ENCODE peak calls at places on chromosome 11, in nine cellular contexts. One of them, this sample, is unnamed.

GRCh38 chr11:74647404-74647803 is 55.0 kb downstream of the POLD3 start:
- DNase-seq in breast epithelium: no peak
- DNase-seq in NB4: no peak
- DNase-seq in uterus: no peak
- DNase-seq in transverse colon: no peak
- DNase-seq in tibial nerve: no peak
- DNase-seq in A549: no peak
- DNase-seq in body of pancreas: no peak
- DNase-seq in suprapubic skin: no peak
- DNase-seq in this sample: no peak

GRCh38 chr11:2277933-2278523 is 7.6 kb upstream of the ASCL2 start:
- DNase-seq in breast epithelium: peak; percentile 15
- DNase-seq in NB4: no peak
- DNase-seq in uterus: no peak
- DNase-seq in transverse colon: no peak
- DNase-seq in tibial nerve: no peak
- DNase-seq in A549: no peak
- DNase-seq in body of pancreas: no peak
- DNase-seq in suprapubic skin: no peak
- DNase-seq in this sample: no peak

GRCh38 chr11:47523491-47524199 is 29.3 kb downstream of the CELF1 start:
- DNase-seq in breast epithelium: no peak
- DNase-seq in NB4: peak; percentile 72
- DNase-seq in uterus: peak; percentile 78
- DNase-seq in transverse colon: no peak
- DNase-seq in tibial nerve: peak; percentile 24
- DNase-seq in A549: peak; percentile 43
- DNase-seq in body of pancreas: peak; percentile 28
- DNase-seq in suprapubic skin: no peak
- DNase-seq in this sample: no peak

GRCh38 chr11:73961321-73961720 is 10.5 kb downstream of the DNAJB13 start:
- DNase-seq in breast epithelium: no peak
- DNase-seq in NB4: no peak
- DNase-seq in uterus: no peak
- DNase-seq in transverse colon: no peak
- DNase-seq in tibial nerve: no peak
- DNase-seq in A549: no peak
- DNase-seq in body of pancreas: no peak
- DNase-seq in suprapubic skin: no peak
- DNase-seq in this sample: no peak

GRCh38 chr11:119202554-119202953 is 3.6 kb upstream of the CBL start:
- DNase-seq in breast epithelium: no peak
- DNase-seq in NB4: no peak
- DNase-seq in uterus: no peak
- DNase-seq in transverse colon: no peak
- DNase-seq in tibial nerve: no peak
- DNase-seq in A549: no peak
- DNase-seq in body of pancreas: no peak
- DNase-seq in suprapubic skin: no peak
- DNase-seq in this sample: no peak

GRCh38 chr11:63491614-63492372 is 826 bp upstream of the PLAAT5 start:
- DNase-seq in breast epithelium: no peak
- DNase-seq in NB4: peak; percentile 90
- DNase-seq in uterus: no peak
- DNase-seq in transverse colon: no peak
- DNase-seq in tibial nerve: no peak
- DNase-seq in A549: no peak
- DNase-seq in body of pancreas: peak; percentile 43
- DNase-seq in suprapubic skin: no peak
- DNase-seq in this sample: no peak

GRCh38 chr11:124115782-124116616 is 749 bp downstream of the VWA5A start:
- DNase-seq in breast epithelium: peak; percentile 21
- DNase-seq in NB4: no peak
- DNase-seq in uterus: no peak
- DNase-seq in transverse colon: peak; percentile 43
- DNase-seq in tibial nerve: no peak
- DNase-seq in A549: no peak
- DNase-seq in body of pancreas: peak; percentile 46
- DNase-seq in suprapubic skin: no peak
- DNase-seq in this sample: no peak

GRCh38 chr11:56932572-56933235 is 56.0 kb upstream of the OR5AK2 start:
- DNase-seq in breast epithelium: no peak
- DNase-seq in NB4: peak; percentile 67
- DNase-seq in uterus: no peak
- DNase-seq in transverse colon: no peak
- DNase-seq in tibial nerve: no peak
- DNase-seq in A549: peak; percentile 97
- DNase-seq in body of pancreas: no peak
- DNase-seq in suprapubic skin: no peak
- DNase-seq in this sample: no peak

GRCh38 chr11:96228911-96229310 is 114.1 kb downstream of the MAML2 start:
- DNase-seq in breast epithelium: no peak
- DNase-seq in NB4: no peak
- DNase-seq in uterus: no peak
- DNase-seq in transverse colon: no peak
- DNase-seq in tibial nerve: no peak
- DNase-seq in A549: no peak
- DNase-seq in body of pancreas: no peak
- DNase-seq in suprapubic skin: no peak
- DNase-seq in this sample: no peak

GRCh38 chr11:19803506-19803998 is 90.9 kb downstream of the NAV2 start:
- DNase-seq in breast epithelium: no peak
- DNase-seq in NB4: no peak
- DNase-seq in uterus: no peak
- DNase-seq in transverse colon: peak; percentile 69
- DNase-seq in tibial nerve: no peak
- DNase-seq in A549: no peak
- DNase-seq in body of pancreas: peak; percentile 74
- DNase-seq in suprapubic skin: no peak
- DNase-seq in this sample: no peak

GRCh38 chr11:94449437-94449836 is 44.2 kb downstream of the MRE11 start:
- DNase-seq in breast epithelium: no peak
- DNase-seq in NB4: peak; percentile 29
- DNase-seq in uterus: no peak
- DNase-seq in transverse colon: no peak
- DNase-seq in tibial nerve: no peak
- DNase-seq in A549: peak; percentile 80
- DNase-seq in body of pancreas: no peak
- DNase-seq in suprapubic skin: no peak
- DNase-seq in this sample: no peak

GRCh38 chr11:126282361-126282741 is 542 bp upstream of the TIRAP start:
- DNase-seq in breast epithelium: no peak
- DNase-seq in NB4: no peak
- DNase-seq in uterus: peak; percentile 45
- DNase-seq in transverse colon: peak; percentile 57
- DNase-seq in tibial nerve: no peak
- DNase-seq in A549: no peak
- DNase-seq in body of pancreas: peak; percentile 55
- DNase-seq in suprapubic skin: no peak
- DNase-seq in this sample: no peak

GRCh38 chr11:77127969-77128691 is at the start of gene MYO7A:
- DNase-seq in breast epithelium: no peak
- DNase-seq in NB4: no peak
- DNase-seq in uterus: peak; percentile 42
- DNase-seq in transverse colon: peak; percentile 56
- DNase-seq in tibial nerve: no peak
- DNase-seq in A549: no peak
- DNase-seq in body of pancreas: peak; percentile 89
- DNase-seq in suprapubic skin: no peak
- DNase-seq in this sample: no peak

GRCh38 chr11:74015919-74016684 is 7.2 kb upstream of the UCP3 start:
- DNase-seq in breast epithelium: no peak
- DNase-seq in NB4: no peak
- DNase-seq in uterus: no peak
- DNase-seq in transverse colon: no peak
- DNase-seq in tibial nerve: no peak
- DNase-seq in A549: no peak
- DNase-seq in body of pancreas: no peak
- DNase-seq in suprapubic skin: no peak
- DNase-seq in this sample: no peak

GRCh38 chr11:80929406-80929805 is 1488.6 kb upstream of the TENM4 start:
- DNase-seq in breast epithelium: no peak
- DNase-seq in NB4: no peak
- DNase-seq in uterus: no peak
- DNase-seq in transverse colon: no peak
- DNase-seq in tibial nerve: no peak
- DNase-seq in A549: no peak
- DNase-seq in body of pancreas: no peak
- DNase-seq in suprapubic skin: no peak
- DNase-seq in this sample: no peak

GRCh38 chr11:58745705-58746364 is 14.1 kb upstream of the GLYAT start:
- DNase-seq in breast epithelium: no peak
- DNase-seq in NB4: no peak
- DNase-seq in uterus: no peak
- DNase-seq in transverse colon: no peak
- DNase-seq in tibial nerve: no peak
- DNase-seq in A549: no peak
- DNase-seq in body of pancreas: no peak
- DNase-seq in suprapubic skin: no peak
- DNase-seq in this sample: no peak

GRCh38 chr11:133930767-133931448 is 25.9 kb downstream of the IGSF9B start:
- DNase-seq in breast epithelium: no peak
- DNase-seq in NB4: no peak
- DNase-seq in uterus: no peak
- DNase-seq in transverse colon: no peak
- DNase-seq in tibial nerve: no peak
- DNase-seq in A549: peak; percentile 26
- DNase-seq in body of pancreas: no peak
- DNase-seq in suprapubic skin: no peak
- DNase-seq in this sample: no peak

GRCh38 chr11:106276859-106277436 is 199.5 kb downstream of the AASDHPPT start:
- DNase-seq in breast epithelium: no peak
- DNase-seq in NB4: peak; percentile 16
- DNase-seq in uterus: no peak
- DNase-seq in transverse colon: no peak
- DNase-seq in tibial nerve: no peak
- DNase-seq in A549: peak; percentile 3
- DNase-seq in body of pancreas: no peak
- DNase-seq in suprapubic skin: no peak
- DNase-seq in this sample: no peak

GRCh38 chr11:2523821-2524391 is 79.1 kb downstream of the KCNQ1 start:
- DNase-seq in breast epithelium: peak; percentile 15
- DNase-seq in NB4: no peak
- DNase-seq in uterus: no peak
- DNase-seq in transverse colon: peak; percentile 3
- DNase-seq in tibial nerve: peak; percentile 7
- DNase-seq in A549: no peak
- DNase-seq in body of pancreas: no peak
- DNase-seq in suprapubic skin: peak; percentile 73
- DNase-seq in this sample: peak; percentile 7

DNA sequence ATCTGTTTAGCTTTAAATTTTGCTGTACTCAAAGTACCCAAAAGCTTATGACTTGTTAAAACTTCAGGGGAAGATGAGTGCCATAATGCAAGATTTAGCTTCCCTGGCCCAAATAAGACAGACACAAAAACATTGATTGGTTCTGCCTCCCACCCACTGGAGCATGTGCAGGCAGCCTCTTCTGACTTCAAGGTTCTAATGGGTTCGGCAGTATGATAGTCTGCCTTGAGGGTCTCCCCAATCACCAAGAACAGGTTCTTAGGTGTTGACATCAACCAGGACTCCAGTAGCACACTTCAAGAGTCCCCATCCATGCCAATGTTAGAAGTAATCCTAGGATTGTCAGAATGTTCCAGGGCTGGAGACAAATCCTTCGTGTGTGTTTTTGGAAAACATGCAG is 12.5 kb downstream of the EIF4G2 start:
- DNase-seq in breast epithelium: no peak
- DNase-seq in NB4: no peak
- DNase-seq in uterus: no peak
- DNase-seq in transverse colon: no peak
- DNase-seq in tibial nerve: no peak
- DNase-seq in A549: no peak
- DNase-seq in body of pancreas: no peak
- DNase-seq in suprapubic skin: no peak
- DNase-seq in this sample: no peak
- TF ChIP-seq POLR2A in breast epithelium: no peak
- TF ChIP-seq POLR2A in NB4: no peak
- TF ChIP-seq POLR2A in uterus: no peak
- TF ChIP-seq POLR2A in transverse colon: no peak
- TF ChIP-seq POLR2A in tibial nerve: no peak
- TF ChIP-seq POLR2A in A549: no peak
- TF ChIP-seq POLR2A in body of pancreas: no peak
- TF ChIP-seq POLR2A in suprapubic skin: no peak
- TF ChIP-seq POLR2A in this sample: no peak

GRCh38 chr11:35486446-35486845 is 39.0 kb downstream of the PAMR1 start:
- DNase-seq in breast epithelium: no peak
- DNase-seq in NB4: no peak
- DNase-seq in uterus: no peak
- DNase-seq in transverse colon: no peak
- DNase-seq in tibial nerve: no peak
- DNase-seq in A549: peak; percentile 22
- DNase-seq in body of pancreas: no peak
- DNase-seq in suprapubic skin: no peak
- DNase-seq in this sample: no peak
- TF ChIP-seq CTCF in breast epithelium: no peak
- TF ChIP-seq CTCF in NB4: no peak
- TF ChIP-seq CTCF in uterus: no peak
- TF ChIP-seq CTCF in transverse colon: no peak
- TF ChIP-seq CTCF in tibial nerve: no peak
- TF ChIP-seq CTCF in A549: no peak
- TF ChIP-seq CTCF in body of pancreas: no peak
- TF ChIP-seq CTCF in suprapubic skin: no peak
- TF ChIP-seq CTCF in this sample: no peak

DNA sequence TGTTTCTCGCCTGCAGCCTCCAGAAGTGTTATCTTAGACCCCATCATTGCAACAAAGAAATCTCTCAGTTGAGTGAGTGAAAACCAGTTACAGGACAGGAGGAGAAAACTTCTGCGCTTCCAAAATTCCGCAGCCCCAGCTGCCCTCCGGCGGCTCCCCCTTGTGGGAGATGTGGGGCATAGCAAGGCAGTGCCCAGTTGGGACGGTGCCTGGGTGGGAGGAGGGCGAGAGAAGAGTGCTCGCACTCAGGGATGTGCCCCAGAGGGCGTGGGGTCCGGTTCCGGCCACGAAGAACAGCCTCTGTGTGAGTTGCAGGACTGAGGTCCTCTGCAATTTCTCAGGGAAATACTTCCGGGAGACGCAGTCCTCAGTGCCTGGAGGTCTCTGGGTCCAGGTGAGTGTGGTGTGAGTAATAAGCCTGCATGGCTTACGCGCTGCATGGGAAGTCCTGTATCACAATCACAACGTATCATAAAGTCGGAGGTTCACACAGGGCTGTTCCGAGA is 87.0 kb upstream of the BLID start:
- DNase-seq in breast epithelium: peak; percentile 63
- DNase-seq in NB4: peak; percentile 53
- DNase-seq in uterus: peak; percentile 71
- DNase-seq in transverse colon: peak; percentile 40
- DNase-seq in tibial nerve: peak; percentile 54
- DNase-seq in A549: peak; percentile 64
- DNase-seq in body of pancreas: peak; percentile 52
- DNase-seq in suprapubic skin: peak; percentile 88
- DNase-seq in this sample: peak; percentile 95
- H3K4me3 ChIP-seq in breast epithelium: peak overlapping the region; percentile 32
- H3K4me3 ChIP-seq in NB4: no peak overlapping the region
- H3K4me3 ChIP-seq in uterus: peak overlapping the region; percentile 49
- H3K4me3 ChIP-seq in transverse colon: peak overlapping the region; percentile 19
- H3K4me3 ChIP-seq in tibial nerve: peak overlapping the region; percentile 36
- H3K4me3 ChIP-seq in A549: peak overlapping the region; percentile 38
- H3K4me3 ChIP-seq in body of pancreas: no peak overlapping the region
- H3K4me3 ChIP-seq in suprapubic skin: peak overlapping the region; percentile 34
- H3K4me3 ChIP-seq in this sample: no peak overlapping the region

GRCh38 chr11:112408551-112408950 is 147.9 kb upstream of the PLET1 start:
- DNase-seq in breast epithelium: no peak
- DNase-seq in NB4: no peak
- DNase-seq in uterus: no peak
- DNase-seq in transverse colon: no peak
- DNase-seq in tibial nerve: no peak
- DNase-seq in A549: no peak
- DNase-seq in body of pancreas: no peak
- DNase-seq in suprapubic skin: no peak
- DNase-seq in this sample: no peak
- TF ChIP-seq POLR2A in breast epithelium: no peak
- TF ChIP-seq POLR2A in NB4: no peak
- TF ChIP-seq POLR2A in uterus: no peak
- TF ChIP-seq POLR2A in transverse colon: no peak
- TF ChIP-seq POLR2A in tibial nerve: no peak
- TF ChIP-seq POLR2A in A549: no peak
- TF ChIP-seq POLR2A in body of pancreas: no peak
- TF ChIP-seq POLR2A in suprapubic skin: no peak
- TF ChIP-seq POLR2A in this sample: no peak